ENCODE peak calls at places on chromosome 14, in seven cellular contexts. R, C, D, Z, A, P and X are unnamed samples. For H3K4me1, the result is how much of the 10 kb centered on the place peaks cover.

GRCh38 chr14:101250336-101250947 is 310.9 kb upstream of the DIO3 start:
- DNase-seq in R (no peak), C (peak), D (no peak), Z (no peak), A (peak), P (no peak), X (no peak)

GRCh38 chr14:94547151-94547680 is 14.0 kb upstream of the SERPINA4 start:
- DNase-seq in R (no peak), C (no peak), D (no peak), Z (no peak), A (no peak), P (no peak), X (no peak)

GRCh38 chr14:44461811-44462210 is 45.3 kb downstream of the FSCB start:
- DNase-seq in R (no peak), C (no peak), D (no peak), Z (no peak), A (no peak), P (no peak), X (no peak)

GRCh38 chr14:92959761-92960680 is 37.1 kb downstream of the CHGA start:
- DNase-seq in R (no peak), C (no peak), D (no peak), Z (peak), A (no peak), P (no peak), X (no peak)

GRCh38 chr14:55705651-55706340 is 125.8 kb downstream of the KTN1 start:
- DNase-seq in R (no peak), C (no peak), D (no peak), Z (peak), A (peak), P (peak), X (no peak)

GRCh38 chr14:58026967-58027366 is 125.0 kb downstream of the ARMH4 start:
- DNase-seq in R (no peak), C (no peak), D (no peak), Z (peak), A (no peak), P (peak), X (no peak)

GRCh38 chr14:103103461-103104388 is 9.2 kb downstream of the EXOC3L4 start:
- DNase-seq in R (peak), C (no peak), D (no peak), Z (peak), A (peak), P (peak), X (no peak)

GRCh38 chr14:27739657-27740156 is 1026.9 kb upstream of the FOXG1 start:
- DNase-seq in R (no peak), C (no peak), D (no peak), Z (no peak), A (no peak), P (no peak), X (no peak)

GRCh38 chr14:96245710-96246534 is 10.1 kb upstream of the BDKRB1 start:
- DNase-seq in R (no peak), C (no peak), D (no peak), Z (no peak), A (no peak), P (no peak), X (no peak)

GRCh38 chr14:32678088-32678487 is 260.6 kb upstream of the NPAS3 start:
- DNase-seq in R (no peak), C (no peak), D (no peak), Z (no peak), A (no peak), P (no peak), X (no peak)

GRCh38 chr14:95048771-95049312 is 108.5 kb downstream of the DICER1 start:
- DNase-seq in R (peak), C (peak), D (no peak), Z (no peak), A (no peak), P (no peak), X (no peak)

GRCh38 chr14:64193821-64194220 is 100.3 kb downstream of the ESR2 start:
- DNase-seq in R (peak), C (no peak), D (no peak), Z (no peak), A (peak), P (no peak), X (no peak)

GRCh38 chr14:106831322-106831720 is 1304.9 kb downstream of the TMEM121 start:
- DNase-seq in R (no peak), C (no peak), D (no peak), Z (no peak), A (no peak), P (no peak), X (no peak)

GRCh38 chr14:105087963-105088811 is 23.0 kb upstream of the GPR132 start:
- DNase-seq in R (peak), C (peak), D (peak), Z (peak), A (peak), P (peak), X (no peak)

GRCh38 chr14:104680056-104680805 is 9.2 kb upstream of the INF2 start:
- DNase-seq in R (peak), C (no peak), D (no peak), Z (peak), A (peak), P (peak), X (no peak)

GRCh38 chr14:105908481-105908911 is 382.1 kb downstream of the TMEM121 start:
- DNase-seq in R (no peak), C (no peak), D (no peak), Z (no peak), A (no peak), P (no peak), X (no peak)

GRCh38 chr14:51462182-51462581 is 189.5 kb upstream of the FRMD6 start:
- DNase-seq in R (no peak), C (no peak), D (no peak), Z (peak), A (no peak), P (peak), X (no peak)

GRCh38 chr14:24673059-24673458 is 39.1 kb upstream of the GZMB start:
- DNase-seq in R (no peak), C (no peak), D (no peak), Z (no peak), A (no peak), P (no peak), X (no peak)

GRCh38 chr14:61573748-61574513 is 121.4 kb upstream of the HIF1A start:
- DNase-seq in R (no peak), C (peak), D (no peak), Z (peak), A (no peak), P (peak), X (no peak)

GRCh38 chr14:67816326-67817009 is at the start of gene ZFYVE26:
- DNase-seq in R (peak), C (peak), D (peak), Z (peak), A (peak), P (peak), X (peak)

GRCh38 chr14:58812050-58812690 is 174.4 kb downstream of the DACT1 start:
- DNase-seq in R (no peak), C (no peak), D (no peak), Z (no peak), A (no peak), P (no peak), X (no peak)

GRCh38 chr14:89283327-89284060 is 133.5 kb downstream of the FOXN3 start:
- DNase-seq in R (no peak), C (no peak), D (no peak), Z (no peak), A (no peak), P (no peak), X (no peak)

GRCh38 chr14:105088812-105089745 is 23.8 kb upstream of the GPR132 start:
- DNase-seq in R (no peak), C (peak), D (no peak), Z (no peak), A (no peak), P (no peak), X (no peak)

GRCh38 chr14:75231320-75231719 is 47.3 kb upstream of the FOS start:
- DNase-seq in R (no peak), C (no peak), D (no peak), Z (no peak), A (no peak), P (no peak), X (no peak)
- H3K27ac ChIP-seq in R (no peak), C (peak), D (no peak), Z (no peak), A (no peak), P (peak), X (peak)

DNA sequence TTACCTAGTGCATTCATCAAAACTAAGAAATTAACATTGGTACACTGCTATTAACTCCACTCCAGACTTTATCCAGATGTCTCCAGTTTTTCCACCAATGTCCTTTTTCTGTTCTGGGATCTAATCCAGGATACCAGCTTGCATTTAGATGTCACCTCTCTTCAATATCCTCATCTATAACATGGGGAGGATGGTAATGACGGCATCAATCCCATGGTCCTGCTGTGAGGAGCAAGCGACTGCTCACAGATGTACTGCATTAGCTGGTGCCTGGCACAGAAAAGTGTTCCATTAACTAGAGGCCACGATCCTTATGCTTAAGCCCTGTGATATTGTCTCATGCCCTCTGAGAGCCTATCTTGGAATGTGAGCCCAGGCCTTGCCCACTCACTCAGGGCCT is 53.8 kb downstream of the CALM1 start:
- DNase-seq in R (no peak), C (no peak), D (no peak), Z (no peak), A (no peak), P (no peak), X (no peak)
- H3K4me1 ChIP-seq in R (under half), C (under half), D (under half), Z (under half), A (under half), P (under half), X (under half)

DNA sequence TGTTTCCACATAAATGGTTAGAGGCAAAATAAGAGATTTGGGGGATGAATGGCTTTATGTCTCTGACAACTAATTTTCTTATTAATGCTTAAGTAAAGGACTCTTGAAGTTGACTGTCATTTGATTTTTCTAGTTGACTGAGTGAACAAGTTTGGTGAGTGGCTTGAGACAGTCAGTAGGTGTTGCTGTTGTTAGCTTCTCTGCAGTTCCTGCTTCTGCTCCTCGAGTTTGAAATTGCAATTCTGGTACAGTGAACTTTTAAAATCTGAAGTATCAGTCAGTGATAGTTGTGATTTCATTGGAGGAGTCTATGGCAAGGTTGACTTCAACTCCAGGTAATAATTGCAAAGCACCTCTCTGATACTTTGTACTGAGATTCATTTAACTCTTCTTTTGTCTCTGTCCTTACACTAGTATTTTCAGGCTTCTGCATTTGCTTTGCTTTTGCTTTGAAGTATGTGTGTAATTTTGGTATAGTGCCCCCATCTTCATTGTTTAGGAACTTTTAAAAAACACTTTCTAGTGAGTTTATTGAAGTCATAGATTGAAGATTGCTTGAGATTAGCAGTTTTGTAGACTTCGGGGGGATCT is 415.5 kb downstream of the PCNX1 start:
- DNase-seq in R (no peak), C (no peak), D (peak), Z (peak), A (peak), P (peak), X (no peak)
- H3K4me3 ChIP-seq in R (no peak), C (peak), D (no peak), Z (peak), A (no peak), P (peak), X (no peak)

GRCh38 chr14:49961270-49962222 is 68.7 kb downstream of the ARF6 start:
- DNase-seq in R (no peak), C (peak), D (no peak), Z (peak), A (no peak), P (peak), X (no peak)
- H3K27ac ChIP-seq in R (no peak), C (peak), D (no peak), Z (peak), A (no peak), P (peak), X (no peak)

GRCh38 chr14:21261824-21262223 is 7.4 kb downstream of the HNRNPC start:
- DNase-seq in R (no peak), C (no peak), D (no peak), Z (no peak), A (no peak), P (no peak), X (no peak)
- H3K4me1 ChIP-seq in R (under half), C (half or more), D (half or more), Z (under half), A (half or more), P (under half), X (half or more)